ENCODE peak calls at places on chromosome 9, in five cellular contexts. Q is tibial artery, V is endothelial cell of umbilical vein, M is neural progenitor cell, P is hepatocyte. I is an unnamed sample.

GRCh38 chr9:134046894-134047681 is 20.7 kb downstream of the BRD3 start:
- DNase-seq in M (no peak), V (no peak), P (no peak), Q (no peak), I (no peak)

GRCh38 chr9:16505159-16505558 is 365.3 kb downstream of the BNC2 start:
- DNase-seq in M (no peak), P (peak; percentile 24), V (peak; percentile 86), Q (no peak), I (no peak)

GRCh38 chr9:111601237-111602018 is 2.0 kb upstream of the PTGR1 start:
- DNase-seq in Q (no peak), V (peak; percentile 97), P (peak; percentile 57), M (no peak), I (no peak)

GRCh38 chr9:105425817-105426433 is 21.9 kb upstream of the FSD1L start:
- DNase-seq in V (peak; percentile 26), Q (no peak), P (no peak), M (no peak), I (no peak)

GRCh38 chr9:124766815-124767554 is 4.1 kb downstream of the NR6A1 start:
- DNase-seq in M (no peak), P (no peak), Q (no peak), V (no peak), I (no peak)

GRCh38 chr9:18357321-18357720 is 116.6 kb upstream of the ADAMTSL1 start:
- DNase-seq in P (no peak), Q (no peak), V (no peak), M (no peak), I (no peak)

GRCh38 chr9:119088002-119088401 is 281.2 kb downstream of the BRINP1 start:
- DNase-seq in V (no peak), Q (no peak), P (no peak), M (no peak), I (no peak)

GRCh38 chr9:76667521-76667957 is 96.7 kb upstream of the PCA3 start:
- DNase-seq in M (no peak), Q (no peak), P (no peak), V (peak; percentile 69), I (no peak)

GRCh38 chr9:136619742-136620440 is 42.8 kb upstream of the EGFL7 start:
- DNase-seq in P (peak; percentile 64), V (no peak), M (no peak), Q (peak; percentile 55), I (peak; percentile 5)

GRCh38 chr9:32551491-32552049 is 557 bp upstream of the SMIM27 start:
- DNase-seq in M (peak; percentile 65), P (peak; percentile 56), Q (peak; percentile 28), V (peak; percentile 65), I (peak; percentile 22)

GRCh38 chr9:91589101-91589553 is 165.5 kb upstream of the NFIL3 start:
- DNase-seq in V (no peak), M (no peak), P (peak; percentile 51), Q (no peak), I (no peak)

GRCh38 chr9:4106081-4106491 is 193.8 kb downstream of the GLIS3 start:
- DNase-seq in M (no peak), P (peak; percentile 54), V (no peak), Q (no peak), I (no peak)

GRCh38 chr9:5579881-5580280 is 49.0 kb upstream of the RIC1 start:
- DNase-seq in P (no peak), V (no peak), Q (no peak), M (no peak), I (no peak)
- H3K27ac ChIP-seq in P (no peak overlapping the region), V (no peak overlapping the region), Q (no peak overlapping the region), M (no peak overlapping the region), I (no peak overlapping the region)

DNA sequence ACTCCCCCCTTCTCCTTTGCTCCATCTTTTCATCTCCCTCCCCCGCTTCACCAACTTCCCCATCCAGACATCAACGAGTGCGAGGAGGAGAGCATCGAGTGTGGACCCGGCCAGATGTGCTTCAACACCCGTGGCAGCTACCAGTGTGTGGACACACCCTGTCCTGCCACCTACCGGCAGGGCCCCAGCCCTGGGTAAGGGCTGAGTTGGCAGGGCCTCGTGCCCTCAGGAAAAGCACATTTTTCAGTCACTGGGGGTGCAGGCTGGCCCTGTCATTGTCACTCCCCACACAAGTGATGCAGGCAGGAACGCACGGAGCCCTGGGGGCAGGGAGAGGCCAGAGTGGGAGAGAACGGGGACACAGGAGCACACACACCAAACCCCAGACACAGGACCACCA is 12.4 kb upstream of the ASS1 start:
- DNase-seq in P (no peak), Q (no peak), V (no peak), M (no peak), I (no peak)
- H3K27me3 ChIP-seq in P (peaks cover 23% of the 10 kb centered on the region), Q (peaks cover 66% of the 10 kb centered on the region), V (no peaks in the 10 kb centered on the region), M (peaks cover 35% of the 10 kb centered on the region), I (no peaks in the 10 kb centered on the region)

GRCh38 chr9:113583511-113584470 is 120.3 kb downstream of the RGS3 start:
- DNase-seq in V (no peak), Q (no peak), M (no peak), P (no peak), I (no peak)

GRCh38 chr9:113580041-113580953 is 116.8 kb downstream of the RGS3 start:
- DNase-seq in M (no peak), V (peak; percentile 70), P (no peak), Q (peak; percentile 88), I (no peak)

GRCh38 chr9:113580954-113581311 is 117.4 kb downstream of the RGS3 start:
- DNase-seq in P (no peak), Q (peak; percentile 51), V (no peak), M (no peak), I (no peak)

GRCh38 chr9:113582698-113583200 is 119.2 kb downstream of the RGS3 start:
- DNase-seq in P (no peak), M (no peak), Q (no peak), V (no peak), I (no peak)

DNA sequence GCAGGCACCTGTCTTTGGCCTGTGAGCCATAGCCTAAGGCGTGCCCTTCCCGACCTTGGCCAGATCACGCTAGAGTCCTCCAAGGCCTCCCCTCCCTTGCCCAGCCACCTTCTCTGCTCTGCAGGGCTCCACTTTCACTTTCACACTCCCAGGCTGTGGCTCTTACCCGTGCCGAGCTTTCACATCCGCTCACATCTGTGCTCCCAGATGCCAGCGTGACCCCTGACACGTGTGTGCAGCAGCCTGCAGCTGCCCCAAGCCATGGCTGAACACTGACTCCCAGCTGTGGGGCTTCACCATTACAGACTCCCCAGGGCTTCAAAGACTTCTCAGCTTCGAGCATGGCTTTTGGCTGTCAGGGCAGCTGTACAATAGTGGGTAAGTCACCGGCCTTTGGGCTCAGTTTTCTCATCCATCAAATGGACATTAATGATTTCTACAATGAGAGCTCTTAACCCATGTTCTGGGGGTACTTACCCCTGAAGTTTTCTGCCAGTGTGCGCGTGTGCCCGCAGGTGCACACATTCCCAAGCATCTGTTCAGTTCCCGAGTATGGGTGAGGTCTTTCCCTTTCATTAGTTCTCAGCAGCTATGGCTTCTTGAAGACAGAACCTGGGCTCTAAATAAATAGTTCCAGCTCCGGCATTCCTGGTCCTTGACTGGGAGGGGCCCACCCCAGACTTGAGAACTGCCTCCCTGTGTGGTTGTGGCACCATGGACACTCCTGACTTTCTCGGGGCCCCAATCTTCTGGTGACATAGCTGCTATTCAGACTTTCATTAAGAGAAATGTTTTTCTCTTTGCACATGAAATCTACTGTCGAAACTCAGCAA is 118.6 kb downstream of the RGS3 start:
- DNase-seq in P (no peak), V (peak; percentile 55), Q (peak; percentile 81), M (no peak), I (no peak)
- H3K4me3 ChIP-seq in P (no peak overlapping the region), V (no peak overlapping the region), Q (peak overlapping the region; percentile 18), M (no peak overlapping the region), I (no peak overlapping the region)

GRCh38 chr9:109249615-109250014 is 71.2 kb downstream of the EPB41L4B start:
- DNase-seq in V (no peak), Q (no peak), P (no peak), M (peak; percentile 64), I (peak; percentile 43)

GRCh38 chr9:109251080-109251775 is 69.6 kb downstream of the EPB41L4B start:
- DNase-seq in M (no peak), Q (no peak), P (peak; percentile 60), V (peak; percentile 92), I (no peak)

GRCh38 chr9:109250311-109250741 is 70.5 kb downstream of the EPB41L4B start:
- DNase-seq in M (no peak), P (no peak), Q (no peak), V (no peak), I (no peak)

GRCh38 chr9:109251776-109252106 is 69.1 kb downstream of the EPB41L4B start:
- DNase-seq in P (no peak), Q (no peak), M (no peak), V (no peak), I (no peak)

GRCh38 chr9:109250771-109251079 is 70.1 kb downstream of the EPB41L4B start:
- DNase-seq in P (no peak), V (no peak), M (no peak), Q (no peak), I (no peak)
- H3K27ac ChIP-seq in P (peak overlapping the region; percentile 84), V (peak overlapping the region; percentile 14), M (no peak overlapping the region), Q (no peak overlapping the region), I (no peak overlapping the region)

GRCh38 chr9:135144581-135145108 is 57.2 kb downstream of the OLFM1 start:
- DNase-seq in Q (no peak), M (no peak), P (no peak), V (no peak), I (no peak)

GRCh38 chr9:135138078-135138855 is 50.8 kb downstream of the OLFM1 start:
- DNase-seq in V (no peak), Q (no peak), P (no peak), M (no peak), I (no peak)

GRCh38 chr9:135139366-135139965 is 52.0 kb downstream of the OLFM1 start:
- DNase-seq in P (no peak), Q (no peak), V (no peak), M (no peak), I (no peak)

GRCh38 chr9:135137398-135137832 is 49.9 kb downstream of the OLFM1 start:
- DNase-seq in V (no peak), P (no peak), M (peak; percentile 90), Q (no peak), I (peak; percentile 86)

GRCh38 chr9:135141183-135141774 is 53.8 kb downstream of the OLFM1 start:
- DNase-seq in M (no peak), V (no peak), P (no peak), Q (no peak), I (no peak)
- H3K27me3 ChIP-seq in M (no peaks in the 10 kb centered on the region), V (no peaks in the 10 kb centered on the region), P (no peaks in the 10 kb centered on the region), Q (peaks cover 53% of the 10 kb centered on the region), I (no peaks in the 10 kb centered on the region)

GRCh38 chr9:126327016-126327749 is 554 bp downstream of the MVB12B start:
- DNase-seq in Q (no peak), M (peak; percentile 34), P (no peak), V (no peak), I (peak; percentile 44)
- H3K4me3 ChIP-seq in Q (peak overlapping the region; percentile 60), M (peak overlapping the region; percentile 49), P (peak overlapping the region; percentile 55), V (no peak overlapping the region), I (peak overlapping the region; percentile 68)

GRCh38 chr9:114404531-114404930 is 16.7 kb upstream of the AKNA start:
- DNase-seq in M (no peak), P (no peak), Q (no peak), V (no peak), I (no peak)

GRCh38 chr9:114405294-114406034 is 17.7 kb upstream of the AKNA start:
- DNase-seq in P (peak; percentile 88), V (peak; percentile 75), M (peak; percentile 87), Q (peak; percentile 79), I (peak; percentile 91)

GRCh38 chr9:114408646-114409045 is 20.9 kb upstream of the AKNA start:
- DNase-seq in M (no peak), Q (no peak), P (no peak), V (no peak), I (no peak)

GRCh38 chr9:114407889-114408288 is 20.1 kb upstream of the AKNA start:
- DNase-seq in P (no peak), M (no peak), V (no peak), Q (no peak), I (no peak)

GRCh38 chr9:114406441-114406840 is 18.7 kb upstream of the AKNA start:
- DNase-seq in P (no peak), M (no peak), Q (no peak), V (no peak), I (no peak)
- H3K27ac ChIP-seq in P (no peak overlapping the region), M (no peak overlapping the region), Q (no peak overlapping the region), V (no peak overlapping the region), I (no peak overlapping the region)